ENCODE peak calls at places on chromosome 9, in eight cellular contexts. H, E, B, X, K, M, W and D are unnamed samples.
A peak's percentile ranks its signal among the peaks of the same experiment; 100 is the strongest.

GRCh38 chr9:136441681-136442245 is 2.1 kb upstream of the INPP5E start:
- DNase-seq in E (no peak), H (no peak), K (no peak), X (no peak), M (no peak), B (no peak), W (no peak), D (no peak)

GRCh38 chr9:71748280-71748743 is 20.0 kb downstream of the CEMIP2 start:
- DNase-seq in E (no peak), H (no peak), B (no peak), X (no peak), K (no peak), M (peak; percentile 72), W (peak; percentile 60), D (no peak)

GRCh38 chr9:89491688-89492087 is 6.2 kb downstream of the SEMA4D start:
- DNase-seq in B (no peak), W (no peak), X (no peak), E (no peak), M (no peak), H (no peak), K (no peak), D (no peak)

GRCh38 chr9:86321373-86321772 is 32.8 kb downstream of the TUT7 start:
- DNase-seq in W (peak; percentile 29), M (peak; percentile 41), B (no peak), K (no peak), X (no peak), H (no peak), E (no peak), D (no peak)

GRCh38 chr9:69204869-69205268 is 30.8 kb downstream of the TJP2 start:
- DNase-seq in B (peak; percentile 51), M (peak; percentile 59), E (no peak), H (no peak), W (peak; percentile 43), X (peak; percentile 40), K (no peak), D (no peak)

GRCh38 chr9:116687074-116687761 is at the start of gene TRIM32:
- DNase-seq in W (peak; percentile 90), E (peak; percentile 81), H (peak; percentile 89), X (peak; percentile 92), K (peak; percentile 99), M (peak; percentile 99), B (peak; percentile 74), D (peak; percentile 97)

GRCh38 chr9:107208121-107208520 is 75.0 kb upstream of the RAD23B start:
- DNase-seq in W (peak; percentile 11), E (no peak), X (no peak), B (no peak), K (no peak), M (peak; percentile 12), H (no peak), D (no peak)

GRCh38 chr9:127878001-127878651 is 651 bp upstream of the AK1 start:
- DNase-seq in X (no peak), H (no peak), W (no peak), B (no peak), E (no peak), M (no peak), K (no peak), D (no peak)

GRCh38 chr9:20402273-20402875 is 219.9 kb downstream of the MLLT3 start:
- DNase-seq in X (no peak), H (no peak), K (no peak), B (no peak), M (no peak), W (no peak), E (no peak), D (no peak)

GRCh38 chr9:70093944-70094343 is 50.3 kb downstream of the MAMDC2 start:
- DNase-seq in B (no peak), E (no peak), X (no peak), M (no peak), K (no peak), W (peak; percentile 27), H (no peak), D (no peak)

GRCh38 chr9:96161819-96162218 is 140.2 kb downstream of the HSD17B3 start:
- DNase-seq in M (no peak), K (no peak), W (no peak), H (no peak), E (no peak), X (no peak), B (no peak), D (no peak)

GRCh38 chr9:37534412-37534811 is 41.8 kb downstream of the FBXO10 start:
- DNase-seq in X (no peak), H (no peak), W (no peak), K (no peak), B (no peak), E (no peak), M (no peak), D (no peak)

GRCh38 chr9:121744002-121744686 is 92.7 kb downstream of the DAB2IP start:
- DNase-seq in B (peak; percentile 57), W (peak; percentile 69), E (peak; percentile 29), M (peak; percentile 73), H (peak; percentile 90), X (no peak), K (peak; percentile 51), D (peak; percentile 72)

GRCh38 chr9:127447416-127448111 is 3.6 kb downstream of the RPL12 start:
- DNase-seq in B (no peak), M (no peak), E (no peak), X (no peak), W (peak; percentile 23), K (no peak), H (no peak), D (no peak)